ENCODE peak calls at places on chromosome 4, in ten cellular contexts. T, W, Q, F, X, P, I, L, R and D are unnamed samples.

GRCh38 chr4:79651516-79651915 is 243.5 kb upstream of the GK2 start:
- DNase-seq in T (no peak), W (no peak), Q (no peak), F (no peak), X (no peak), P (no peak), I (no peak), L (no peak), R (no peak), D (no peak)

GRCh38 chr4:159103406-159104131 is 690 bp downstream of the RAPGEF2 start:
- DNase-seq in T (peak), W (peak), Q (no peak), F (peak), X (no peak), P (peak), I (peak), L (peak), R (peak), D (peak)

GRCh38 chr4:152310223-152310622 is 225.7 kb downstream of the FBXW7 start:
- DNase-seq in T (no peak), W (no peak), Q (no peak), F (no peak), X (peak), P (no peak), I (no peak), L (no peak), R (no peak), D (no peak)

GRCh38 chr4:166594326-166594946 is 639.9 kb downstream of the SPOCK3 start:
- DNase-seq in T (no peak), W (peak), Q (peak), F (peak), X (no peak), P (peak), I (no peak), L (peak), R (no peak), D (peak)

GRCh38 chr4:6746721-6747689 is 31.0 kb downstream of the BLOC1S4 start:
- DNase-seq in T (no peak), W (no peak), Q (no peak), F (no peak), X (no peak), P (no peak), I (no peak), L (no peak), R (no peak), D (no peak)

GRCh38 chr4:845233-845835 is 19.4 kb upstream of the CPLX1 start:
- DNase-seq in T (no peak), W (peak), Q (no peak), F (peak), X (no peak), P (no peak), I (no peak), L (no peak), R (no peak), D (no peak)

GRCh38 chr4:7103031-7103598 is 35.3 kb upstream of the GRPEL1 start:
- DNase-seq in T (peak), W (peak), Q (no peak), F (peak), X (no peak), P (peak), I (peak), L (peak), R (peak), D (peak)

GRCh38 chr4:80484707-80485106 is 149.2 kb downstream of the CFAP299 start:
- DNase-seq in T (no peak), W (no peak), Q (no peak), F (no peak), X (no peak), P (no peak), I (no peak), L (no peak), R (no peak), D (no peak)

GRCh38 chr4:165199286-165199685 is 8.1 kb upstream of the KLHL2 start:
- DNase-seq in T (no peak), W (no peak), Q (no peak), F (no peak), X (no peak), P (no peak), I (no peak), L (no peak), R (no peak), D (no peak)